ENCODE peak calls at places on chromosome 10, in four cellular contexts. L is activated naive CD4-positive, alpha-beta T cell treated with Interleukin-2 at 50 U/mL for 16 hours; G is A172; R is AG10803. P is an unnamed sample.

GRCh38 chr10:101063548-101064414 is 2.0 kb downstream of the KAZALD1 start:
- DNase-seq in L (no peak), G (no peak), R (no peak), P (no peak)

GRCh38 chr10:44575601-44576380 is 190.9 kb upstream of the CXCL12 start:
- DNase-seq in L (no peak), G (no peak), R (no peak), P (no peak)

GRCh38 chr10:110850990-110851389 is 20.7 kb upstream of the PDCD4 start:
- DNase-seq in L (no peak), G (no peak), R (peak), P (peak)

GRCh38 chr10:113337142-113337541 is 215.7 kb upstream of the HABP2 start:
- DNase-seq in L (no peak), G (no peak), R (peak), P (peak)

GRCh38 chr10:92450896-92451295 is 123.0 kb downstream of the IDE start:
- DNase-seq in L (no peak), G (no peak), R (no peak), P (no peak)

GRCh38 chr10:98316661-98317060 is 48.7 kb upstream of the LOXL4 start:
- DNase-seq in L (no peak), G (peak), R (peak), P (peak)

GRCh38 chr10:91088300-91089140 is 131.9 kb upstream of the PCGF5 start:
- DNase-seq in L (no peak), G (no peak), R (peak), P (peak)

GRCh38 chr10:116912162-116912561 is 62.9 kb downstream of the ENO4 start:
- DNase-seq in L (no peak), G (no peak), R (no peak), P (no peak)

GRCh38 chr10:32957341-32958084 is 517 bp downstream of the ITGB1 start:
- DNase-seq in L (peak), G (no peak), R (peak), P (peak)